ENCODE peak calls at places on chromosome 3, in six cellular contexts. O, Y, H, T, L and N are unnamed samples.

GRCh38 chr3:82080792-82081191 is 319.3 kb upstream of the GBE1 start:
- DNase-seq in O (no peak), Y (no peak), H (no peak), T (no peak), L (no peak), N (no peak)

GRCh38 chr3:58386966-58387365 is 46.7 kb downstream of the PDHB start:
- DNase-seq in O (no peak), Y (peak), H (peak), T (no peak), L (peak), N (no peak)

GRCh38 chr3:115760722-115761121 is 137.4 kb downstream of the GAP43 start:
- DNase-seq in O (no peak), Y (no peak), H (no peak), T (no peak), L (no peak), N (no peak)

GRCh38 chr3:52022323-52023100 is 26.8 kb upstream of the RPL29 start:
- DNase-seq in O (no peak), Y (peak), H (no peak), T (no peak), L (no peak), N (no peak)

GRCh38 chr3:55000546-55000945 is 72.7 kb upstream of the LRTM1 start:
- DNase-seq in O (no peak), Y (peak), H (no peak), T (no peak), L (no peak), N (no peak)

GRCh38 chr3:195133462-195133861 is 137.5 kb downstream of the XXYLT1 start:
- DNase-seq in O (no peak), Y (no peak), H (peak), T (no peak), L (peak), N (peak)

GRCh38 chr3:112333002-112333385 is at the start of gene CD200:
- DNase-seq in O (no peak), Y (peak), H (no peak), T (peak), L (peak), N (peak)

GRCh38 chr3:194990454-194991337 is 280.3 kb downstream of the XXYLT1 start:
- DNase-seq in O (no peak), Y (no peak), H (no peak), T (no peak), L (no peak), N (no peak)

GRCh38 chr3:52831500-52832301 is 1.2 kb upstream of the ITIH4 start:
- DNase-seq in O (peak), Y (peak), H (peak), T (peak), L (peak), N (peak)

GRCh38 chr3:113531826-113532697 is at the start of gene SIDT1:
- DNase-seq in O (no peak), Y (peak), H (no peak), T (peak), L (peak), N (no peak)

GRCh38 chr3:142578309-142579223 is at the start of gene ATR:
- DNase-seq in O (peak), Y (peak), H (peak), T (peak), L (peak), N (peak)
- TF ChIP-seq POLR2A in O (peak), Y (peak), H (no peak), T (peak), L (peak), N (peak)

GRCh38 chr3:64889991-64890390 is 202.2 kb upstream of the ADAMTS9 start:
- DNase-seq in O (no peak), Y (peak), H (no peak), T (no peak), L (no peak), N (peak)
- TF ChIP-seq POLR2A in O (no peak), Y (no peak), H (no peak), T (no peak), L (no peak), N (no peak)

GRCh38 chr3:71197841-71198565 is 385.5 kb downstream of the FOXP1 start:
- DNase-seq in O (no peak), Y (no peak), H (no peak), T (no peak), L (no peak), N (no peak)
- TF ChIP-seq POLR2A in O (no peak), Y (no peak), H (no peak), T (no peak), L (no peak), N (no peak)

GRCh38 chr3:49723631-49724551 is at the start of gene GMPPB:
- DNase-seq in O (peak), Y (peak), H (peak), T (peak), L (peak), N (peak)

GRCh38 chr3:49724586-49724985 is 835 bp upstream of the GMPPB start:
- DNase-seq in O (no peak), Y (peak), H (no peak), T (peak), L (peak), N (peak)

GRCh38 chr3:49721861-49722781 is 1.6 kb downstream of the GMPPB start:
- DNase-seq in O (no peak), Y (no peak), H (no peak), T (peak), L (no peak), N (peak)

GRCh38 chr3:49722896-49723295 is 855 bp downstream of the GMPPB start:
- DNase-seq in O (no peak), Y (no peak), H (no peak), T (peak), L (no peak), N (no peak)

DNA sequence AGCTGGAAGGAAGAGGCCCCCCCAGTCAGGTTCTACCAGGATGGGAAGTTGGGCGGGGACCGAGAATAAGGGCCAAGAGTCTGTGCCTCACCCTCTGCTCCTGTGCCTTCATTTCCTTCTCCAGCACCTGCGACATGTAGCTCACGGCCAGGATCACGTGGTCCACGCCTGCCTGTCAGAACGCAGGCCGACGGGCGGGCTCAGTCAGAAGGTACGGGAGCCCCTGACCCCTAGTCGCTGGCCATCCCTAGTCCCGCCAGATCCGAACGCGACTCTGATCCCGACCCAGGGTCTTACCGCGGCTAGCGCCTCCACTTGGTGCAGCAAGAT is 485 bp downstream of the GMPPB start:
- DNase-seq in O (peak), Y (peak), H (no peak), T (peak), L (peak), N (peak)
- TF ChIP-seq POLR2A in O (no peak), Y (no peak), H (no peak), T (no peak), L (no peak), N (no peak)

GRCh38 chr3:187062526-187063177 is 76.6 kb downstream of the RPL39L start:
- DNase-seq in O (no peak), Y (no peak), H (no peak), T (no peak), L (no peak), N (no peak)
- TF ChIP-seq POLR2A in O (no peak), Y (no peak), H (no peak), T (no peak), L (no peak), N (no peak)